ENCODE peak calls at places on chromosomes 5 and 9, in ten cellular contexts. W, I, B, J, M, H, L, E, F and O are unnamed samples.

GRCh38 chr9:4196886-4197285 is 103.0 kb downstream of the GLIS3 start:
- DNase-seq in W (no peak), I (peak; percentile 53), B (peak; percentile 8), J (no peak), M (no peak), H (peak; percentile 6), L (no peak), E (no peak), F (no peak), O (no peak)

GRCh38 chr5:179680780-179681411 is at the start of gene CBY3:
- DNase-seq in W (no peak), I (no peak), B (no peak), J (no peak), M (no peak), H (no peak), L (no peak), E (peak; percentile 33), F (peak; percentile 21), O (no peak)

GRCh38 chr9:133888048-133888778 is 103.9 kb downstream of the VAV2 start:
- DNase-seq in W (no peak), I (no peak), B (no peak), J (peak; percentile 79), M (peak; percentile 46), H (no peak), L (no peak), E (no peak), F (no peak), O (no peak)

GRCh38 chr5:52007230-52007858 is 624.1 kb downstream of the ISL1 start:
- DNase-seq in W (peak; percentile 22), I (peak; percentile 56), B (peak; percentile 48), J (peak; percentile 44), M (no peak), H (no peak), L (peak; percentile 67), E (peak; percentile 63), F (peak; percentile 42), O (peak; percentile 26)

GRCh38 chr5:176133289-176133870 is 104.8 kb upstream of the SIMC1 start:
- DNase-seq in W (no peak), I (peak; percentile 32), B (no peak), J (peak; percentile 32), M (peak; percentile 67), H (no peak), L (no peak), E (no peak), F (no peak), O (no peak)

GRCh38 chr9:127307802-127308201 is 43.2 kb downstream of the GARNL3 start:
- DNase-seq in W (no peak), I (no peak), B (no peak), J (no peak), M (no peak), H (no peak), L (no peak), E (no peak), F (no peak), O (no peak)

GRCh38 chr9:25003686-25004085 is 458.0 kb upstream of the IZUMO3 start:
- DNase-seq in W (no peak), I (peak; percentile 64), B (no peak), J (no peak), M (peak; percentile 77), H (no peak), L (no peak), E (no peak), F (no peak), O (no peak)

GRCh38 chr9:93297659-93298497 is 113.9 kb downstream of the WNK2 start:
- DNase-seq in W (no peak), I (peak; percentile 27), B (no peak), J (peak; percentile 39), M (peak; percentile 57), H (no peak), L (no peak), E (no peak), F (no peak), O (peak; percentile 49)

GRCh38 chr9:131050831-131051230 is 41.9 kb downstream of the LAMC3 start:
- DNase-seq in W (no peak), I (no peak), B (no peak), J (no peak), M (no peak), H (no peak), L (no peak), E (no peak), F (no peak), O (no peak)

GRCh38 chr5:173342813-173343435 is 14.7 kb upstream of the STC2 start:
- DNase-seq in W (no peak), I (no peak), B (no peak), J (no peak), M (no peak), H (no peak), L (no peak), E (no peak), F (no peak), O (no peak)

GRCh38 chr5:158852622-158853021 is 247.1 kb downstream of the EBF1 start:
- DNase-seq in W (no peak), I (no peak), B (no peak), J (no peak), M (no peak), H (no peak), L (no peak), E (no peak), F (no peak), O (no peak)

GRCh38 chr5:112957970-112958773 is 18.4 kb upstream of the DCP2 start:
- DNase-seq in W (peak; percentile 96), I (no peak), B (peak; percentile 96), J (no peak), M (no peak), H (no peak), L (no peak), E (peak; percentile 98), F (peak; percentile 95), O (peak; percentile 44)

GRCh38 chr9:38697901-38698300 is 22.0 kb downstream of the FAM240B start:
- DNase-seq in W (no peak), I (no peak), B (no peak), J (no peak), M (no peak), H (no peak), L (no peak), E (no peak), F (no peak), O (no peak)

GRCh38 chr5:167731951-167732350 is 559.5 kb upstream of the WWC1 start:
- DNase-seq in W (peak; percentile 72), I (peak; percentile 61), B (no peak), J (no peak), M (no peak), H (no peak), L (no peak), E (no peak), F (no peak), O (no peak)

GRCh38 chr9:70049236-70049635 is 5.6 kb downstream of the MAMDC2 start:
- DNase-seq in W (peak; percentile 67), I (no peak), B (no peak), J (no peak), M (peak; percentile 11), H (no peak), L (no peak), E (peak; percentile 76), F (peak; percentile 85), O (peak; percentile 57)

GRCh38 chr5:93570294-93571110 is 10.5 kb downstream of the NR2F1-AS1 start:
- DNase-seq in W (no peak), I (no peak), B (no peak), J (no peak), M (peak; percentile 82), H (no peak), L (no peak), E (no peak), F (no peak), O (no peak)
- H3K9ac ChIP-seq in W (no peak overlapping the region), I (peak overlapping the region; percentile 37), B (no peak overlapping the region), J (no peak overlapping the region), M (no peak overlapping the region), H (no peak overlapping the region), L (no peak overlapping the region), E (no peak overlapping the region), F (no peak overlapping the region), O (no peak overlapping the region)

DNA sequence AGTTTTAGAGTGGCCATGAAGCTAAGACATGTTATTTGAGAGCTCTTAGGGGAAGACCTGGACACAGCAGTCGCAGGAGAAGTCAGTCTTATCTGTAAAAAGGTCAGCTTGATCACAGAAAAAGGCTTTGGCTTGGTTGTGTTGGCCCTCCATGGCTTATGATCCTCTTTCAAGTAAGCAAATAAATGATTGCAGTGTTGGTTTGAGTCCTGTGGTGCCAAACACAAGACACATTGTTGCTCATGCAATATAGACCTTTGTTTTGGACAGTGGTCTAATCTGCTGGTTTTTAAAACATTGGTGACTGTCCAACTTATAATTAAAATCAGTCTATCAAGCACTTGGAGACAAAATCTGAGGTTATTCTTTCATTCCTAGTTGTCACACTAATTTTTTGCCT is 54.0 kb downstream of the DOCK8 start:
- DNase-seq in W (no peak), I (no peak), B (no peak), J (no peak), M (no peak), H (no peak), L (no peak), E (no peak), F (no peak), O (no peak)
- H3K9ac ChIP-seq in W (no peak overlapping the region), I (no peak overlapping the region), B (no peak overlapping the region), J (no peak overlapping the region), M (no peak overlapping the region), H (no peak overlapping the region), L (no peak overlapping the region), E (no peak overlapping the region), F (no peak overlapping the region), O (no peak overlapping the region)

GRCh38 chr9:128684065-128684324 is 5.0 kb upstream of the SET start:
- DNase-seq in W (no peak), I (no peak), B (no peak), J (no peak), M (no peak), H (peak; percentile 29), L (no peak), E (no peak), F (no peak), O (no peak)
- H3K9ac ChIP-seq in W (peak overlapping the region; percentile 61), I (peak overlapping the region; percentile 96), B (peak overlapping the region; percentile 92), J (no peak overlapping the region), M (peak overlapping the region; percentile 96), H (no peak overlapping the region), L (peak overlapping the region; percentile 97), E (peak overlapping the region; percentile 89), F (peak overlapping the region; percentile 91), O (peak overlapping the region; percentile 62)

DNA sequence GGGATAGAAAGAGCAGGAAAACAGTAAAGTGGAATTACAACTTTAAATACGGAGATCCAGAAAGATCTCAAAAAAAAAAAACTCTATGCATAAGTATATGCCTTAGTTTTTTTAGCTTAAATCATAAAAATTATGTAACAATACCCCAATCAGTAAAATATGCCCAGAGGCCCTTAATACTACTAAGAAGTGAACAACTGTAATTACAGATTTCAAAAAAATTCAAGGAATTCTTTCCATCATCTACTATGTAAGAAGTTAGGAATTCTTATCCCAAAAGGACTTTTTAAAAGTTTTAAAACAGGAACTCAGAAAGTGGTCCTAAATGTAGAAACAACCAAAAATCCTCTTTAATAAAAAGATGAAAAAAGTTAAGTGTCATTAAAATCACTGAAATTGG is 111.3 kb downstream of the SSBP2 start:
- DNase-seq in W (peak; percentile 59), I (no peak), B (no peak), J (no peak), M (no peak), H (no peak), L (no peak), E (peak; percentile 35), F (peak; percentile 37), O (no peak)
- H3K9ac ChIP-seq in W (no peak overlapping the region), I (no peak overlapping the region), B (no peak overlapping the region), J (peak overlapping the region; percentile 4), M (no peak overlapping the region), H (no peak overlapping the region), L (no peak overlapping the region), E (peak overlapping the region; percentile 10), F (no peak overlapping the region), O (no peak overlapping the region)

GRCh38 chr9:35563791-35564197 is 41.3 kb upstream of the TESK1 start:
- DNase-seq in W (no peak), I (peak; percentile 29), B (peak; percentile 40), J (peak; percentile 53), M (peak; percentile 67), H (peak; percentile 32), L (no peak), E (no peak), F (no peak), O (no peak)
- H3K9ac ChIP-seq in W (no peak overlapping the region), I (no peak overlapping the region), B (no peak overlapping the region), J (no peak overlapping the region), M (no peak overlapping the region), H (peak overlapping the region; percentile 63), L (no peak overlapping the region), E (peak overlapping the region; percentile 25), F (peak overlapping the region; percentile 12), O (no peak overlapping the region)